ENCODE peak calls at places on chromosomes 2 and 18, in four cellular contexts. One of them, this sample, is unnamed.

GRCh38 chr2:46651363-46652099 is 172.2 kb downstream of the TMEM247 start:
- DNase-seq in GM12878: no peak
- DNase-seq in HepG2: no peak
- DNase-seq in K562: no peak
- DNase-seq in this sample: no peak

GRCh38 chr2:43576983-43577892 is 18.6 kb downstream of the THADA start:
- DNase-seq in GM12878: no peak
- DNase-seq in HepG2: peak
- DNase-seq in K562: peak
- DNase-seq in this sample: peak

GRCh38 chr2:26742053-26742770 is 21.9 kb upstream of the SLC35F6 start:
- DNase-seq in GM12878: no peak
- DNase-seq in HepG2: no peak
- DNase-seq in K562: no peak
- DNase-seq in this sample: no peak

GRCh38 chr2:3193423-3194330 is 183.9 kb downstream of the EIPR1 start:
- DNase-seq in GM12878: no peak
- DNase-seq in HepG2: no peak
- DNase-seq in K562: no peak
- DNase-seq in this sample: peak

GRCh38 chr2:177464549-177464948 is 72.0 kb downstream of the AGPS start:
- DNase-seq in GM12878: no peak
- DNase-seq in HepG2: no peak
- DNase-seq in K562: no peak
- DNase-seq in this sample: no peak

GRCh38 chr2:132374551-132374950 is 42.1 kb upstream of the GPR39 start:
- DNase-seq in GM12878: no peak
- DNase-seq in HepG2: no peak
- DNase-seq in K562: no peak
- DNase-seq in this sample: no peak

GRCh38 chr18:55300469-55301195 is 287.4 kb downstream of the TCF4 start:
- DNase-seq in GM12878: no peak
- DNase-seq in HepG2: no peak
- DNase-seq in K562: peak
- DNase-seq in this sample: peak

GRCh38 chr2:75602724-75603342 is 42.1 kb upstream of the EVA1A start:
- DNase-seq in GM12878: no peak
- DNase-seq in HepG2: no peak
- DNase-seq in K562: no peak
- DNase-seq in this sample: no peak

GRCh38 chr2:535222-535621 is 142.0 kb downstream of the TMEM18 start:
- DNase-seq in GM12878: no peak
- DNase-seq in HepG2: no peak
- DNase-seq in K562: no peak
- DNase-seq in this sample: no peak

GRCh38 chr2:68862889-68863288 is 8.3 kb downstream of the BMP10 start:
- DNase-seq in GM12878: no peak
- DNase-seq in HepG2: no peak
- DNase-seq in K562: no peak
- DNase-seq in this sample: no peak

GRCh38 chr2:236334122-236334876 is 70.1 kb upstream of the ASB18 start:
- DNase-seq in GM12878: no peak
- DNase-seq in HepG2: no peak
- DNase-seq in K562: no peak
- DNase-seq in this sample: no peak

GRCh38 chr2:70671059-70671685 is 96.8 kb downstream of the ADD2 start:
- DNase-seq in GM12878: no peak
- DNase-seq in HepG2: no peak
- DNase-seq in K562: no peak
- DNase-seq in this sample: no peak

GRCh38 chr2:1975060-1975459 is 230.7 kb upstream of the PXDN start:
- DNase-seq in GM12878: no peak
- DNase-seq in HepG2: no peak
- DNase-seq in K562: no peak
- DNase-seq in this sample: no peak

GRCh38 chr2:235170536-235171510 is 219.0 kb downstream of the SH3BP4 start:
- DNase-seq in GM12878: no peak
- DNase-seq in HepG2: no peak
- DNase-seq in K562: no peak
- DNase-seq in this sample: peak

GRCh38 chr2:9167718-9168657 is 38.6 kb upstream of the ASAP2 start:
- DNase-seq in GM12878: no peak
- DNase-seq in HepG2: peak
- DNase-seq in K562: no peak
- DNase-seq in this sample: no peak

GRCh38 chr18:43830905-43831304 is 553.6 kb upstream of the SYT4 start:
- DNase-seq in GM12878: no peak
- DNase-seq in HepG2: no peak
- DNase-seq in K562: no peak
- DNase-seq in this sample: no peak

GRCh38 chr2:157173740-157174184 is 83.7 kb upstream of the GALNT5 start:
- DNase-seq in GM12878: no peak
- DNase-seq in HepG2: no peak
- DNase-seq in K562: no peak
- DNase-seq in this sample: peak

GRCh38 chr2:158936978-158937377 is 31.5 kb upstream of the TANC1 start:
- DNase-seq in GM12878: no peak
- DNase-seq in HepG2: no peak
- DNase-seq in K562: no peak
- DNase-seq in this sample: no peak

GRCh38 chr2:201781583-201782051 is 884 bp upstream of the ALS2 start:
- DNase-seq in GM12878: no peak
- DNase-seq in HepG2: no peak
- DNase-seq in K562: no peak
- DNase-seq in this sample: peak

GRCh38 chr2:1813371-1813770 is 69.1 kb upstream of the PXDN start:
- DNase-seq in GM12878: no peak
- DNase-seq in HepG2: no peak
- DNase-seq in K562: no peak
- DNase-seq in this sample: no peak

GRCh38 chr2:111918383-111918806 is 20.0 kb downstream of the MERTK start:
- DNase-seq in GM12878: no peak
- DNase-seq in HepG2: no peak
- DNase-seq in K562: peak
- DNase-seq in this sample: peak

GRCh38 chr2:218567797-218568189 is 358 bp downstream of the USP37 start:
- DNase-seq in GM12878: no peak
- DNase-seq in HepG2: no peak
- DNase-seq in K562: no peak
- DNase-seq in this sample: no peak
- TF ChIP-seq MXI1 in GM12878: no peak
- TF ChIP-seq MXI1 in HepG2: no peak
- TF ChIP-seq MXI1 in K562: no peak
- TF ChIP-seq MXI1 in this sample: no peak

GRCh38 chr2:100894531-100895156 is 74.7 kb downstream of the NPAS2 start:
- DNase-seq in GM12878: no peak
- DNase-seq in HepG2: no peak
- DNase-seq in K562: no peak
- DNase-seq in this sample: no peak

GRCh38 chr2:100898035-100898689 is 78.2 kb downstream of the NPAS2 start:
- DNase-seq in GM12878: no peak
- DNase-seq in HepG2: no peak
- DNase-seq in K562: no peak
- DNase-seq in this sample: no peak

GRCh38 chr2:100893753-100894530 is 74.0 kb downstream of the NPAS2 start:
- DNase-seq in GM12878: peak
- DNase-seq in HepG2: peak
- DNase-seq in K562: peak
- DNase-seq in this sample: no peak

GRCh38 chr2:100895402-100895801 is 75.5 kb downstream of the NPAS2 start:
- DNase-seq in GM12878: no peak
- DNase-seq in HepG2: no peak
- DNase-seq in K562: no peak
- DNase-seq in this sample: peak

DNA sequence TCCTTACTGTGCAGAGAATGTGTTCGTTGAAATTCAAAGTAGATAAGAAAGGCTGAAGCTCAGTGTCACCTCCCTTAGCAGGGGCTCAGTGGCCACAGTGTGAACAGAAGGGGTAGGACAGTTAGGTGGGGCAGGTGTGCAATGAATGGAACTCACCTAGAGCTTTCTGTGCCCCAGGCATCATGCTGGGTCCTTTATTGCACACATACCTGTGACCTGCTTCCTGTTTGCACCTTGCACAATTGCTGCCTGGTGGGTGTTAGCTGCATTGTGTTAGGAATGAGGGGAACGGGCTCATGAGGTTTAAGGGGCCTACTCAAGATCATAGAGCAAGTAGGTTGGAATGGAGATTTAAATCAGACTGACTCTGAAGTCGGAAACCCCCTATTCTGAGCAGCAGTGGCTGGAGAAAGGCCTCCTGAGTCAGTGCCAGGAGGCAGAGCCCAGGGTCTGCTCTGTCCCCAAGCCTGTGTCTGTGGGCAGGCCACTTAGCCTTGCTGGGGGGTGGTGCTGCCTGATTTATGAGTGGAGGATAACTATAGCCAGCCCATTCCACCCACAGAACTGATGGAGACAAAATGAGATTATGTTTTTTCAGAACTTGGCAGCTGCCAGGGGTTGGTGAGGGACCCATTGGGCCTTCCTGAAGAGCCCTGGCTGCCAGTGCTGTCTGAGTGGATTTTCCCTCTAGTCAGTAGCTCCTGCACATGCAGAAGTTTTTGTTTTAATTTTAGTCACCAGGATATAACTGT is 76.2 kb downstream of the NPAS2 start:
- DNase-seq in GM12878: no peak
- DNase-seq in HepG2: no peak
- DNase-seq in K562: no peak
- DNase-seq in this sample: no peak
- TF ChIP-seq MAX in GM12878: no peak
- TF ChIP-seq MAX in HepG2: no peak
- TF ChIP-seq MAX in K562: no peak
- TF ChIP-seq MAX in this sample: no peak

GRCh38 chr2:10473121-10473756 is 25.1 kb upstream of the ODC1 start:
- DNase-seq in GM12878: no peak
- DNase-seq in HepG2: no peak
- DNase-seq in K562: no peak
- DNase-seq in this sample: peak

GRCh38 chr2:10471956-10472355 is 23.8 kb upstream of the ODC1 start:
- DNase-seq in GM12878: no peak
- DNase-seq in HepG2: no peak
- DNase-seq in K562: no peak
- DNase-seq in this sample: peak

GRCh38 chr2:10469301-10469700 is 21.2 kb upstream of the ODC1 start:
- DNase-seq in GM12878: no peak
- DNase-seq in HepG2: no peak
- DNase-seq in K562: no peak
- DNase-seq in this sample: peak

GRCh38 chr2:10469955-10470568 is 21.9 kb upstream of the ODC1 start:
- DNase-seq in GM12878: no peak
- DNase-seq in HepG2: no peak
- DNase-seq in K562: no peak
- DNase-seq in this sample: peak

GRCh38 chr2:10471046-10471571 is 23.0 kb upstream of the ODC1 start:
- DNase-seq in GM12878: no peak
- DNase-seq in HepG2: no peak
- DNase-seq in K562: peak
- DNase-seq in this sample: peak
- TF ChIP-seq MXI1 in GM12878: no peak
- TF ChIP-seq MXI1 in HepG2: no peak
- TF ChIP-seq MXI1 in K562: no peak
- TF ChIP-seq MXI1 in this sample: no peak

DNA sequence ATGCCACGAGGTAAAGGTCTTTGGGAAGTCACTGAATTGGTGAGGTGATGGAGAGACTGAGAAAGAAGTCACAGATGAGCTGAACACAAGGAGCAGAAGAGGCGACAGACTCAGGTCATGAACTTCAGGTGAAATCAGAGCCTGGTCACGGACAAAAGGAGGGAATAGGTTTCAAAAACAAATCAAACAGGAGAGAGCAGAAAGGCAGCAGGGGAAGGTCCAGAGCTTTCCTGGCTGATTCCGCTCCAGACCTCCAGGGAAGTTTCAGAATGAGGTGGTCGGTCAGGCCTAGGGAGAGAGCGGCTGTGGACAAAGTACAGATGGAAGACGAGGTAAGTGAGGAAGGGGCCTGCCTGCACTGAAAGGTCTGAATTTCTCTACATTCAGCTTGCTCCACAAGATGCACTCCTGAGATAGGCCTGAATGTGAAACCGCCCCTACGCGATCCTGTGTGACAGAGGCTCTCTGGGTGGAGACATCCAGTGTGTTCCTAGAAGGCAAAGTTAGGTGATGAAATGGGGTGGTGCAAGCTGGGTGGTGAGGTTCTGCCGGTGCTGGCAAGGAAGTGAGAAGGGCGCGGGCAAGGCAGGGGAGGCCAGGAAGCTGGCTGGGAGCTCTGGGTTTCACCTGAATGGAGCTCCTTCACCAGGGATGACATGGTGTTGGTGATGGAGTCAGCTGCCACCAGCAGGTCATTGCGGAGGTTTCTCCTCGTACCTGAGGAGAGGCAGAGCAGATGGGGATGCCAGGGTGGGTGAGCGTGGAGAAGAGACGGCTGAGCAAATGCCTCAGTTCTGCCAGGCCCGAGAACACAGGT is 45.1 kb upstream of the DNMT3A start:
- DNase-seq in GM12878: no peak
- DNase-seq in HepG2: no peak
- DNase-seq in K562: no peak
- DNase-seq in this sample: no peak
- TF ChIP-seq MAX in GM12878: no peak
- TF ChIP-seq MAX in HepG2: no peak
- TF ChIP-seq MAX in K562: no peak
- TF ChIP-seq MAX in this sample: no peak

GRCh38 chr2:127624321-127625145 is 21.4 kb upstream of the GPR17 start:
- DNase-seq in GM12878: no peak
- DNase-seq in HepG2: no peak
- DNase-seq in K562: no peak
- DNase-seq in this sample: no peak
- TF ChIP-seq MXI1 in GM12878: no peak
- TF ChIP-seq MXI1 in HepG2: no peak
- TF ChIP-seq MXI1 in K562: no peak
- TF ChIP-seq MXI1 in this sample: no peak

DNA sequence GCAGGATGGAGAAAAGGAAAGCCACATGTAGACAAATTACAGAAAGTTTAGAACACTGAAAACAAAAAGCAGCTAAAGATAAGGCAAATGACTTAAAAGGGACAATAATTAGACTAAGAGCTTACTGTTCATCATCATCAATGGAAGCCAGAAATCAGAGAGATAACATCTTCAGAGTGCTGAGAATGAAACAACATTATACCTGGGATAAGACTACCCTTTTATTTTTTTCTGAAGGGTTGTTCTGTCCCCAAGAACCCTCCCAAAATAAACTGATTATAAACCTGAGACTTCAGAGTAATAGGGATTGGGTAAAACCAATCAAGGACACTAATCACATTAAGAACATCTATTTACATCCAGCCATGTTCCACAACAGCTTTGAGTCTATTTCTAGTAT is 6.9 kb upstream of the NEDD4L start:
- DNase-seq in GM12878: no peak
- DNase-seq in HepG2: no peak
- DNase-seq in K562: no peak
- DNase-seq in this sample: no peak
- TF ChIP-seq MAX in GM12878: no peak
- TF ChIP-seq MAX in HepG2: no peak
- TF ChIP-seq MAX in K562: no peak
- TF ChIP-seq MAX in this sample: no peak

GRCh38 chr2:19835818-19836281 is 65.9 kb downstream of the TTC32 start:
- DNase-seq in GM12878: no peak
- DNase-seq in HepG2: no peak
- DNase-seq in K562: no peak
- DNase-seq in this sample: no peak
- TF ChIP-seq MXI1 in GM12878: no peak
- TF ChIP-seq MXI1 in HepG2: no peak
- TF ChIP-seq MXI1 in K562: no peak
- TF ChIP-seq MXI1 in this sample: no peak

This sample was measured in SK-N-SH.